ENCODE peak calls at places on chromosomes 16 and 17, in five cellular contexts. H is RWPE2; D is T-helper 9 cell; R is activated naive CD4-positive, alpha-beta T cell treated with Interleukin-2 at 50 U/mL for 16 hours; Z is T-cell. F is an unnamed sample.

GRCh38 chr16:73002836-73003235 is 45.1 kb downstream of the ZFHX3 start:
- DNase-seq in H (no peak), D (no peak), R (no peak), Z (no peak), F (no peak)

GRCh38 chr17:55576237-55576998 is 65.2 kb upstream of the SMIM36 start:
- DNase-seq in H (no peak), D (no peak), R (no peak), Z (no peak), F (no peak)

GRCh38 chr17:76121932-76122383 is 18.4 kb upstream of the EXOC7 start:
- DNase-seq in H (no peak), D (no peak), R (no peak), Z (no peak), F (no peak)

GRCh38 chr16:77951788-77952187 is 70.6 kb upstream of the CLEC3A start:
- DNase-seq in H (no peak), D (no peak), R (no peak), Z (no peak), F (no peak)

GRCh38 chr16:1464196-1464893 is 10.5 kb downstream of the CLCN7 start:
- DNase-seq in H (no peak), D (no peak), R (no peak), Z (no peak), F (no peak)

GRCh38 chr17:44007346-44008204 is 3.2 kb downstream of the NAGS start:
- DNase-seq in H (no peak), D (no peak), R (no peak), Z (no peak), F (no peak)

GRCh38 chr17:28189667-28190066 is 129.3 kb upstream of the TMEM97 start:
- DNase-seq in H (no peak), D (no peak), R (no peak), Z (no peak), F (no peak)

GRCh38 chr17:55564077-55564476 is 52.8 kb upstream of the SMIM36 start:
- DNase-seq in H (no peak), D (no peak), R (no peak), Z (no peak), F (no peak)

GRCh38 chr16:53055603-53056527 is 1.1 kb downstream of the CHD9 start:
- DNase-seq in H (no peak), D (no peak), R (no peak), Z (no peak), F (no peak)

GRCh38 chr17:8124350-8125195 is 667 bp upstream of the HES7 start:
- DNase-seq in H (no peak), D (no peak), R (peak), Z (peak), F (no peak)

GRCh38 chr17:38958326-38958725 is 8.9 kb downstream of the FBXO47 start:
- DNase-seq in H (no peak), D (no peak), R (no peak), Z (no peak), F (no peak)

GRCh38 chr16:29182501-29182900 is 197.6 kb downstream of the LAT start:
- DNase-seq in H (no peak), D (no peak), R (no peak), Z (no peak), F (no peak)

GRCh38 chr16:85862476-85863383 is 36.2 kb upstream of the IRF8 start:
- DNase-seq in H (no peak), D (no peak), R (no peak), Z (no peak), F (no peak)

GRCh38 chr17:16941643-16942042 is 30.3 kb downstream of the TNFRSF13B start:
- DNase-seq in H (no peak), D (no peak), R (no peak), Z (no peak), F (no peak)

GRCh38 chr16:17397499-17397891 is 73.3 kb downstream of the XYLT1 start:
- DNase-seq in H (no peak), D (peak), R (no peak), Z (no peak), F (peak)

GRCh38 chr17:7650509-7651096 is at the start of gene ATP1B2:
- DNase-seq in H (no peak), D (peak), R (peak), Z (peak), F (peak)

GRCh38 chr16:81127051-81127450 is 30.9 kb upstream of the GCSH start:
- DNase-seq in H (peak), D (no peak), R (no peak), Z (no peak), F (no peak)

GRCh38 chr17:40331743-40332641 is 23.0 kb downstream of the RARA start:
- DNase-seq in H (no peak), D (no peak), R (no peak), Z (no peak), F (no peak)

GRCh38 chr17:32629563-32630190 is 142.9 kb downstream of the CDK5R1 start:
- DNase-seq in H (no peak), D (no peak), R (no peak), Z (no peak), F (no peak)

GRCh38 chr16:21033707-21034106 is 116.9 kb downstream of the DNAH3 start:
- DNase-seq in H (no peak), D (no peak), R (no peak), Z (no peak), F (no peak)

GRCh38 chr17:66551839-66552238 is 249.4 kb downstream of the PRKCA start:
- DNase-seq in H (no peak), D (no peak), R (no peak), Z (no peak), F (no peak)

GRCh38 chr17:41549596-41550039 is 21.5 kb upstream of the KRT19 start:
- DNase-seq in H (no peak), D (no peak), R (no peak), Z (no peak), F (no peak)

GRCh38 chr17:27153005-27153404 is 140.9 kb upstream of the WSB1 start:
- DNase-seq in H (no peak), D (no peak), R (no peak), Z (no peak), F (no peak)

GRCh38 chr17:77783991-77784820 is 174.3 kb upstream of the TNRC6C start:
- DNase-seq in H (no peak), D (peak), R (peak), Z (peak), F (peak)

GRCh38 chr16:86819523-86819887 is 241.2 kb downstream of the FOXL1 start:
- DNase-seq in H (no peak), D (no peak), R (no peak), Z (no peak), F (no peak)

GRCh38 chr17:16287563-16288027 is 65.7 kb downstream of the CENPV start:
- DNase-seq in H (no peak), D (no peak), R (no peak), Z (no peak), F (no peak)

GRCh38 chr17:2056221-2057129 is 1.6 kb downstream of the HIC1 start:
- DNase-seq in H (no peak), D (peak), R (peak), Z (peak), F (no peak)

GRCh38 chr16:72299684-72300243 is 127.8 kb upstream of the PMFBP1 start:
- DNase-seq in H (no peak), D (no peak), R (no peak), Z (no peak), F (no peak)

GRCh38 chr17:29588561-29589411 is 662 bp downstream of the GIT1 start:
- DNase-seq in H (no peak), D (peak), R (peak), Z (no peak), F (no peak)

GRCh38 chr16:86732621-86733297 is 154.4 kb downstream of the FOXL1 start:
- DNase-seq in H (no peak), D (no peak), R (no peak), Z (no peak), F (no peak)

GRCh38 chr17:47603830-47604229 is 45.9 kb upstream of the KPNB1 start:
- DNase-seq in H (no peak), D (no peak), R (no peak), Z (no peak), F (no peak)

GRCh38 chr16:27195941-27196595 is 7.3 kb upstream of the KDM8 start:
- DNase-seq in H (no peak), D (peak), R (peak), Z (peak), F (peak)

GRCh38 chr16:3012828-3013420 is at the start of gene CLDN9:
- DNase-seq in H (no peak), D (no peak), R (no peak), Z (no peak), F (no peak)

GRCh38 chr17:66345264-66345663 is 42.9 kb downstream of the PRKCA start:
- DNase-seq in H (no peak), D (no peak), R (no peak), Z (no peak), F (no peak)

GRCh38 chr17:35743911-35744328 is 9.1 kb downstream of the GAS2L2 start:
- DNase-seq in H (no peak), D (no peak), R (no peak), Z (no peak), F (no peak)

GRCh38 chr17:55527520-55528118 is 16.4 kb upstream of the SMIM36 start:
- DNase-seq in H (no peak), D (no peak), R (no peak), Z (no peak), F (no peak)

F was measured in T-helper 22 cell.